ENCODE peak calls at places on chromosome 15, in six cellular contexts. Q, C, I, B, D and W are unnamed samples.

GRCh38 chr15:70765504-70766281 is 2.3 kb upstream of the UACA start:
- DNase-seq in Q (no peak), C (peak), I (no peak), B (no peak), D (no peak), W (no peak)

GRCh38 chr15:89362203-89363101 is 27.8 kb upstream of the POLG start:
- DNase-seq in Q (peak), C (no peak), I (no peak), B (no peak), D (no peak), W (no peak)

GRCh38 chr15:70505411-70505919 is 257.9 kb downstream of the UACA start:
- DNase-seq in Q (no peak), C (no peak), I (no peak), B (no peak), D (no peak), W (no peak)

GRCh38 chr15:99564221-99565030 is 1.4 kb upstream of the MEF2A start:
- DNase-seq in Q (peak), C (no peak), I (no peak), B (peak), D (no peak), W (peak)

GRCh38 chr15:41934843-41935242 is 37.5 kb downstream of the EHD4 start:
- DNase-seq in Q (no peak), C (no peak), I (peak), B (no peak), D (no peak), W (no peak)

GRCh38 chr15:26392956-26393355 is 379.9 kb downstream of the GABRB3 start:
- DNase-seq in Q (no peak), C (no peak), I (no peak), B (no peak), D (no peak), W (no peak)

GRCh38 chr15:50138391-50138790 is 19.4 kb upstream of the ATP8B4 start:
- DNase-seq in Q (no peak), C (no peak), I (no peak), B (no peak), D (no peak), W (no peak)

GRCh38 chr15:26974120-26974780 is 3.3 kb downstream of the GABRG3 start:
- DNase-seq in Q (no peak), C (no peak), I (no peak), B (no peak), D (no peak), W (no peak)

GRCh38 chr15:59223736-59224135 is 17.1 kb downstream of the LDHAL6B start:
- DNase-seq in Q (no peak), C (no peak), I (no peak), B (no peak), D (no peak), W (no peak)

GRCh38 chr15:34818531-34818930 is 23.2 kb upstream of the ACTC1 start:
- DNase-seq in Q (no peak), C (peak), I (no peak), B (no peak), D (no peak), W (no peak)

GRCh38 chr15:58070801-58071418 is 5.4 kb upstream of the ALDH1A2 start:
- DNase-seq in Q (no peak), C (peak), I (peak), B (peak), D (peak), W (peak)

GRCh38 chr15:58185439-58185838 is 47.3 kb downstream of the AQP9 start:
- DNase-seq in Q (no peak), C (no peak), I (no peak), B (no peak), D (no peak), W (no peak)

GRCh38 chr15:100199711-100200286 is 142.0 kb downstream of the ADAMTS17 start:
- DNase-seq in Q (no peak), C (no peak), I (no peak), B (no peak), D (no peak), W (no peak)

GRCh38 chr15:93614446-93615104 is 525.6 kb upstream of the RGMA start:
- DNase-seq in Q (no peak), C (no peak), I (no peak), B (no peak), D (peak), W (peak)

GRCh38 chr15:49372366-49372765 is 50.7 kb upstream of the FGF7 start:
- DNase-seq in Q (no peak), C (no peak), I (no peak), B (no peak), D (no peak), W (no peak)

GRCh38 chr15:81407151-81407550 is 33.1 kb upstream of the TMC3 start:
- DNase-seq in Q (no peak), C (no peak), I (no peak), B (no peak), D (no peak), W (no peak)

GRCh38 chr15:101083336-101084045 is 164.3 kb downstream of the LRRK1 start:
- DNase-seq in Q (no peak), C (no peak), I (no peak), B (no peak), D (no peak), W (no peak)

GRCh38 chr15:48472756-48473155 is 141.5 kb downstream of the DUT start:
- DNase-seq in Q (no peak), C (peak), I (no peak), B (no peak), D (no peak), W (no peak)

GRCh38 chr15:88657326-88658069 is 18.7 kb downstream of the ISG20 start:
- DNase-seq in Q (no peak), C (no peak), I (no peak), B (no peak), D (no peak), W (no peak)

GRCh38 chr15:98076021-98076816 is 115.7 kb downstream of the ARRDC4 start:
- DNase-seq in Q (no peak), C (no peak), I (no peak), B (no peak), D (peak), W (peak)

GRCh38 chr15:70169147-70169546 is 71.4 kb upstream of the TLE3 start:
- DNase-seq in Q (no peak), C (no peak), I (no peak), B (no peak), D (no peak), W (no peak)

GRCh38 chr15:79337591-79337990 is 26.7 kb downstream of the TMED3 start:
- DNase-seq in Q (no peak), C (no peak), I (no peak), B (no peak), D (no peak), W (no peak)

GRCh38 chr15:70101459-70102113 is 3.9 kb upstream of the TLE3 start:
- DNase-seq in Q (peak), C (peak), I (no peak), B (peak), D (no peak), W (peak)